ENCODE peak calls at places on chromosomes 3 and 15, in four cellular contexts. One of them, this sample, is unnamed.

GRCh38 chr15:34812369-34812768 is 17.0 kb upstream of the ACTC1 start:
- DNase-seq in coronary artery: no peak
- DNase-seq in CMK: no peak
- DNase-seq in hippocampal formation: no peak
- DNase-seq in this sample: no peak

GRCh38 chr3:79517766-79518413 is 249.9 kb downstream of the ROBO1 start:
- DNase-seq in hippocampal formation: peak; percentile 14
- DNase-seq in coronary artery: no peak
- DNase-seq in CMK: no peak
- DNase-seq in this sample: no peak

GRCh38 chr3:158568784-158569183 is 2.2 kb upstream of the MLF1 start:
- DNase-seq in hippocampal formation: no peak
- DNase-seq in coronary artery: no peak
- DNase-seq in CMK: no peak
- DNase-seq in this sample: no peak

GRCh38 chr3:9691636-9692035 is 12.0 kb upstream of the CPNE9 start:
- DNase-seq in hippocampal formation: no peak
- DNase-seq in CMK: no peak
- DNase-seq in coronary artery: no peak
- DNase-seq in this sample: no peak

GRCh38 chr3:111947179-111947727 is 31.6 kb upstream of the ABHD10 start:
- DNase-seq in coronary artery: no peak
- DNase-seq in hippocampal formation: no peak
- DNase-seq in CMK: no peak
- DNase-seq in this sample: no peak

GRCh38 chr3:159260049-159260662 is 458.3 kb downstream of the MFSD1 start:
- DNase-seq in hippocampal formation: peak; percentile 73
- DNase-seq in coronary artery: no peak
- DNase-seq in CMK: no peak
- DNase-seq in this sample: peak; percentile 80

GRCh38 chr3:196774845-196775422 is 35.3 kb downstream of the PAK2 start:
- DNase-seq in hippocampal formation: no peak
- DNase-seq in coronary artery: no peak
- DNase-seq in CMK: no peak
- DNase-seq in this sample: no peak

GRCh38 chr3:153944084-153944483 is 177.1 kb upstream of the ARHGEF26 start:
- DNase-seq in CMK: no peak
- DNase-seq in coronary artery: no peak
- DNase-seq in hippocampal formation: no peak
- DNase-seq in this sample: no peak